ENCODE peak calls at places on chromosome 21, in four cellular contexts. G is IMR-90, Q is A549, P is HepG2. D is an unnamed sample.
A peak's percentile ranks its signal among the peaks of the same experiment; 100 is the strongest.

GRCh38 chr21:30831194-30831765 is 1.7 kb upstream of the KRTAP7-1 start:
- DNase-seq in G (no peak), Q (peak; percentile 9), P (peak; percentile 2), D (peak; percentile 62)

GRCh38 chr21:37787456-37787855 is 128.8 kb downstream of the KCNJ6 start:
- DNase-seq in G (peak; percentile 93), Q (peak; percentile 53), P (no peak), D (no peak)

GRCh38 chr21:32653326-32653901 is 41.2 kb upstream of the CFAP298 start:
- DNase-seq in G (peak; percentile 10), Q (peak; percentile 19), P (peak; percentile 37), D (peak; percentile 65)

GRCh38 chr21:31394309-31394708 is 50.2 kb upstream of the TIAM1 start:
- DNase-seq in G (no peak), Q (no peak), P (no peak), D (no peak)

GRCh38 chr21:28084951-28085350 is 907.7 kb downstream of the LTN1 start:
- DNase-seq in G (no peak), Q (no peak), P (no peak), D (no peak)

GRCh38 chr21:17612023-17612564 is 607 bp downstream of the BTG3 start:
- DNase-seq in G (peak; percentile 59), Q (peak; percentile 29), P (no peak), D (no peak)

GRCh38 chr21:33069994-33070811 is at the start of gene OLIG1:
- DNase-seq in G (peak; percentile 10), Q (peak; percentile 55), P (no peak), D (no peak)

GRCh38 chr21:27369962-27370578 is 403.2 kb upstream of the ADAMTS5 start:
- DNase-seq in G (no peak), Q (no peak), P (no peak), D (no peak)

GRCh38 chr21:14382486-14382834 is 486 bp downstream of the HSPA13 start:
- DNase-seq in G (peak; percentile 11), Q (no peak), P (no peak), D (no peak)
- TF ChIP-seq MAZ in G (no peak), Q (no peak), P (no peak), D (no peak)

GRCh38 chr21:42569732-42570301 is 56.2 kb downstream of the SLC37A1 start:
- DNase-seq in G (no peak), Q (no peak), P (no peak), D (no peak)

GRCh38 chr21:42570362-42570761 is 56.7 kb downstream of the SLC37A1 start:
- DNase-seq in G (no peak), Q (no peak), P (no peak), D (no peak)

GRCh38 chr21:42567861-42568260 is 54.2 kb downstream of the SLC37A1 start:
- DNase-seq in G (no peak), Q (no peak), P (no peak), D (no peak)

GRCh38 chr21:42568377-42568776 is 54.7 kb downstream of the SLC37A1 start:
- DNase-seq in G (no peak), Q (no peak), P (no peak), D (no peak)

DNA sequence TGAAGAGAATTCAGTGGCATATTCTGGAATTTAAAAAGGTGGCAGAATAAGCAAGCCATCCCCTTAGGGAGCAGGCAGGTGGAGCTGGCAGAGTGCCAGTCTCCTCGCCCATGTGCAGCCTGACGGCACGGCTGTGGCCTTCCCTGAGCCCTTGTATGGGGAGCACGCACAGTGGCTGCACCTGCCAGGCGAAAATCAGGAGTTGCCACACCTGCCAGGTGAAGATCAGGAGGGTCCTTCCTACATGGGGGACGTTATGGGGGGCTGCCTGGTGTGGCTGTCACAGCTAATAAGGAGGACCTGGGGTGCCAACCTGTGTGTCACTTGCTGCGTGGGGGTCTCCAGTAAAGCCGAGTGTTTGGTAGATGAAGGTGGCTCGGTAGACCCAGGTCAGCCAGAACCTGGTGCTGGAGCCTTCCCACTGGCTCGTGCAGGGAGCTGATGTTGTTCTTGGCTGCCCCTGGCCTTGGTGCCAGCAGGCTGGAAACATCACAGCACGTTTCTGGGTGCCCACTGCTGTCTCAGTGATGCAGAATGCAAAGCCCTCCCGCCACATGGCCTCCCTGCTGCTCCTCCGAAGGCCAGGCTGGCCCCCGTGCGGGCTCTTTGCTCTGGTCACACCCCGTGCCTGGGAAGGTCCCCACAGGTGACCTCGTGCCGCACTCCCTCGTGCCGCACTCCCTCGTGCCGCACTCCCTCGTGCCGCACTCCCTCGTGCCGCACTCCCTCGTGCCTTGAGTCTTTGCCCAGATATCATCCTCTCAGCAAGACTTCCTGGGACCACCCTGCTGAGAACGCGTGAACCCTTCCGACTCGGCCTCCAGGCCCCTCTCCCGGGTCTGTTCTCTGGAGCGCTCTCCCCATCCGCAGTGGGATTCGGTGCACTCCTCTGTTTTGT is 55.4 kb downstream of the SLC37A1 start:
- DNase-seq in G (no peak), Q (no peak), P (no peak), D (no peak)
- TF ChIP-seq MAZ in G (no peak), Q (no peak), P (no peak), D (no peak)

DNA sequence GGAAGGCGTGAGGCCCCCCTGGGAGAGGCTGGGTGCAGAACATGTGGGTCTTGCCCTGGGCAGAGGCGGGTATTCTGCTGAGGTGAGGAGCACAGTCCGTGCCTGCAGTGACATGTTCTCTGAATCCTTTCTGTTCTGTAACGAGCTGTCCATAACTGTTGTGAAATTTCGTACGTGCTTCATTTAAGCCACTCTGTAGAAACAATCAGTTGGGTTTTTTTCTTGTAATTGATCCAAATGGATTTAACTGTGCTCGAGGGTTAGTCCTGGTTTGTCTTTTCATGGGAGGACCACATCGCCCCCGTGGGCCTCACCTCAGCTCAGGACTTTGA is 45.4 kb upstream of the DIP2A start:
- DNase-seq in G (no peak), Q (no peak), P (no peak), D (no peak)
- TF ChIP-seq MAZ in G (no peak), Q (no peak), P (no peak), D (no peak)

DNA sequence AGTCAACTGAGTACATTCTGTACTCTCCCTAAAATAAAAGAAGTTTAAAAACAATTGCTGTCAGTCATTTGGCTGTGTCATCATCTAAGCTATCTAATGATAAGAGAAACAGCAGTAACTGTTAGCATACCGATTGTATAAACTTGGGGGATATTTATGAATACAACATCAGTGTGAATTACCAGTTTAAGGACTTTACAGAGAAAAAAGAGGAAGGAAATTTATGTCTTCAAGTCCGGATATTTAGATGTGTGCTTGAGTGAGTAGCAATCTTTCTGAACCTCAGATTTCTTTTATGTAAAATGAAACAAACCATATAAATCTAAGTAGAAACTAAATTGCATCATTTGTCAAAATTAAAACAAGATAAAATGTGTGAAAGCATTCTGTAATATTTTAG is 1557.0 kb downstream of the MRPL39 start:
- DNase-seq in G (no peak), Q (no peak), P (no peak), D (no peak)
- TF ChIP-seq MAZ in G (no peak), Q (no peak), P (no peak), D (no peak)

GRCh38 chr21:46121286-46122221 is 23.6 kb downstream of the COL6A2 start:
- DNase-seq in G (no peak), Q (no peak), P (no peak), D (no peak)

GRCh38 chr21:46118305-46118870 is 20.5 kb downstream of the COL6A2 start:
- DNase-seq in G (no peak), Q (no peak), P (no peak), D (no peak)

GRCh38 chr21:46118871-46119564 is 21.1 kb downstream of the COL6A2 start:
- DNase-seq in G (no peak), Q (no peak), P (no peak), D (no peak)

GRCh38 chr21:46120301-46121285 is 22.7 kb downstream of the COL6A2 start:
- DNase-seq in G (no peak), Q (no peak), P (no peak), D (no peak)

GRCh38 chr21:46119565-46120271 is 21.8 kb downstream of the COL6A2 start:
- DNase-seq in G (no peak), Q (no peak), P (no peak), D (no peak)
- TF ChIP-seq MAZ in G (no peak), Q (no peak), P (no peak), D (no peak)

GRCh38 chr21:43824250-43824882 is 35.0 kb downstream of the RRP1 start:
- DNase-seq in G (peak; percentile 62), Q (peak; percentile 9), P (no peak), D (no peak)
- TF ChIP-seq MAZ in G (no peak), Q (no peak), P (no peak), D (no peak)

GRCh38 chr21:26199471-26199870 is 28.9 kb upstream of the APP start:
- DNase-seq in G (peak; percentile 82), Q (no peak), P (no peak), D (no peak)
- TF ChIP-seq MAZ in G (no peak), Q (no peak), P (no peak), D (no peak)

GRCh38 chr21:35993875-35994490 is 66.3 kb downstream of the SETD4 start:
- DNase-seq in G (no peak), Q (no peak), P (no peak), D (no peak)
- TF ChIP-seq MAZ in G (no peak), Q (no peak), P (no peak), D (no peak)

DNA sequence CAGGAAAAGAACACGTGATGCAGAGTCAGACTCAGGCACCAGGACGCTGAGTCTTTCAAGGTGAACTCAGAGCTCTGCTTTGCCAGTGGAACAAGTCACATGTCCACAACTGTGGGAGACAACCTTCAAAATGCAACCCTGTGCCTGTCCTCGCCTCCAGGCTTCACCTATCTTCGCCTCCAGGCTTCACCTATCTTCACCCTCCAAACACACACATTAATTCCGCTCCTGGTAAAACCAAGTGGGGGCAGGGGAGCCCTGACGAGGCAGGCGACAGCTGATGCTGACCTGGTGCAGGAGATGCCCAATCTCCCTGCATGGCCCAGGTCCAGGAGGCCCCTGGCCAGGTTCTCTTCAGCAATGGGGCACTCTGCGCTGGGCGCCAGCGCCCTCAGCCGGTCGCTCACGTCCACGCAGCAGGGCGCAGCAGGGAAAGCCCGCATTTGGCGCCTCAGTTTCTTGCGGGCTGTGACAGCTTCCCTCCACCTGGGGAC is 28.0 kb upstream of the LSS start:
- DNase-seq in G (no peak), Q (no peak), P (no peak), D (no peak)
- TF ChIP-seq MAZ in G (no peak), Q (no peak), P (no peak), D (no peak)